ENCODE peak calls at places on chromosomes 3 and 15, in nine cellular contexts. K, M, E, T, H, U, D, X and I are unnamed samples.

GRCh38 chr15:43423793-43424192 is 52.9 kb downstream of the TUBGCP4 start:
- DNase-seq in K (no peak), M (no peak), E (no peak), T (no peak), H (no peak), U (no peak), D (no peak), X (no peak), I (no peak)

GRCh38 chr3:32951410-32951811 is at the start of gene CCR4:
- DNase-seq in K (peak), M (no peak), E (no peak), T (peak), H (no peak), U (peak), D (no peak), X (no peak), I (no peak)

GRCh38 chr3:133980550-133980949 is 49.2 kb downstream of the SLCO2A1 start:
- DNase-seq in K (no peak), M (no peak), E (no peak), T (no peak), H (no peak), U (no peak), D (no peak), X (no peak), I (no peak)

GRCh38 chr15:86373147-86373546 is 293.5 kb downstream of the AGBL1 start:
- DNase-seq in K (no peak), M (no peak), E (no peak), T (no peak), H (no peak), U (no peak), D (peak), X (no peak), I (no peak)

GRCh38 chr15:66784174-66784573 is 82.1 kb downstream of the SMAD6 start:
- DNase-seq in K (no peak), M (no peak), E (no peak), T (no peak), H (no peak), U (no peak), D (no peak), X (no peak), I (no peak)

GRCh38 chr15:98787190-98787589 is 138.9 kb downstream of the IGF1R start:
- DNase-seq in K (no peak), M (no peak), E (no peak), T (no peak), H (no peak), U (no peak), D (no peak), X (no peak), I (no peak)

GRCh38 chr3:146050700-146051099 is 110.3 kb downstream of the PLOD2 start:
- DNase-seq in K (no peak), M (no peak), E (no peak), T (no peak), H (no peak), U (no peak), D (no peak), X (no peak), I (no peak)

GRCh38 chr3:141108002-141108401 is 56.9 kb downstream of the SPSB4 start:
- DNase-seq in K (no peak), M (no peak), E (no peak), T (no peak), H (no peak), U (no peak), D (no peak), X (no peak), I (no peak)

GRCh38 chr3:23836536-23837230 is 30.9 kb downstream of the UBE2E1 start:
- DNase-seq in K (no peak), M (no peak), E (no peak), T (no peak), H (no peak), U (no peak), D (no peak), X (peak), I (no peak)

GRCh38 chr3:131217296-131217741 is 164.3 kb upstream of the NUDT16 start:
- DNase-seq in K (peak), M (no peak), E (no peak), T (no peak), H (no peak), U (no peak), D (no peak), X (no peak), I (peak)

GRCh38 chr3:73018298-73018697 is 21.7 kb downstream of the PPP4R2 start:
- DNase-seq in K (no peak), M (no peak), E (no peak), T (no peak), H (no peak), U (no peak), D (no peak), X (no peak), I (no peak)

GRCh38 chr3:79203144-79203519 is 564.7 kb downstream of the ROBO1 start:
- DNase-seq in K (no peak), M (no peak), E (no peak), T (no peak), H (no peak), U (no peak), D (no peak), X (no peak), I (no peak)

GRCh38 chr3:70726966-70727365 is 414.5 kb upstream of the MDFIC2 start:
- DNase-seq in K (no peak), M (no peak), E (no peak), T (no peak), H (no peak), U (no peak), D (no peak), X (no peak), I (no peak)

GRCh38 chr15:42084465-42085235 is 9.7 kb downstream of the PLA2G4D start:
- DNase-seq in K (peak), M (peak), E (peak), T (no peak), H (no peak), U (peak), D (no peak), X (peak), I (peak)

GRCh38 chr3:112013058-112013783 is 14.5 kb downstream of the TAGLN3 start:
- DNase-seq in K (peak), M (peak), E (peak), T (no peak), H (no peak), U (peak), D (no peak), X (peak), I (no peak)

GRCh38 chr15:100307241-100307855 is 34.4 kb downstream of the ADAMTS17 start:
- DNase-seq in K (no peak), M (no peak), E (no peak), T (no peak), H (no peak), U (no peak), D (no peak), X (no peak), I (no peak)

GRCh38 chr3:139104062-139104461 is 59.4 kb upstream of the PRR23C start:
- DNase-seq in K (no peak), M (no peak), E (no peak), T (no peak), H (no peak), U (no peak), D (no peak), X (no peak), I (no peak)

GRCh38 chr15:37773111-37773860 is 161.2 kb upstream of the TMCO5A start:
- DNase-seq in K (peak), M (no peak), E (no peak), T (no peak), H (no peak), U (no peak), D (no peak), X (no peak), I (no peak)

GRCh38 chr3:121962443-121962842 is 59.6 kb downstream of the ILDR1 start:
- DNase-seq in K (no peak), M (no peak), E (no peak), T (no peak), H (no peak), U (no peak), D (no peak), X (no peak), I (no peak)

GRCh38 chr3:13575459-13576061 is 26.6 kb downstream of the FBLN2 start:
- DNase-seq in K (no peak), M (no peak), E (peak), T (peak), H (no peak), U (no peak), D (no peak), X (no peak), I (no peak)

GRCh38 chr3:194262345-194263305 is 88.5 kb downstream of the CPN2 start:
- DNase-seq in K (no peak), M (no peak), E (no peak), T (no peak), H (no peak), U (no peak), D (no peak), X (no peak), I (no peak)

GRCh38 chr15:60994842-60995495 is 234.1 kb downstream of the RORA start:
- DNase-seq in K (no peak), M (no peak), E (no peak), T (no peak), H (no peak), U (no peak), D (peak), X (peak), I (no peak)

GRCh38 chr3:43317461-43318316 is 31.3 kb downstream of the SNRK start:
- DNase-seq in K (peak), M (no peak), E (no peak), T (no peak), H (no peak), U (no peak), D (no peak), X (no peak), I (no peak)

GRCh38 chr3:70078778-70079177 is 79.2 kb downstream of the SAMMSON start:
- DNase-seq in K (no peak), M (no peak), E (no peak), T (no peak), H (no peak), U (no peak), D (no peak), X (no peak), I (no peak)

GRCh38 chr3:171221104-171221503 is 194.6 kb upstream of the SLC2A2 start:
- DNase-seq in K (no peak), M (no peak), E (no peak), T (no peak), H (no peak), U (no peak), D (no peak), X (no peak), I (no peak)

GRCh38 chr3:160564205-160564922 is 1.0 kb downstream of the KPNA4 start:
- DNase-seq in K (no peak), M (no peak), E (peak), T (no peak), H (no peak), U (peak), D (peak), X (peak), I (no peak)

GRCh38 chr15:83404143-83404542 is 43.0 kb upstream of the SH3GL3 start:
- DNase-seq in K (no peak), M (no peak), E (no peak), T (no peak), H (no peak), U (no peak), D (no peak), X (no peak), I (no peak)

GRCh38 chr3:81186412-81186811 is 575.0 kb downstream of the GBE1 start:
- DNase-seq in K (no peak), M (no peak), E (no peak), T (no peak), H (no peak), U (no peak), D (no peak), X (no peak), I (no peak)

GRCh38 chr3:50146316-50146901 is 8.7 kb upstream of the SEMA3F start:
- DNase-seq in K (no peak), M (no peak), E (peak), T (no peak), H (no peak), U (no peak), D (no peak), X (no peak), I (no peak)

GRCh38 chr3:61796088-61796680 is 234.8 kb downstream of the PTPRG start:
- DNase-seq in K (no peak), M (no peak), E (no peak), T (no peak), H (no peak), U (no peak), D (no peak), X (no peak), I (no peak)

GRCh38 chr3:195253981-195254432 is 17.0 kb downstream of the XXYLT1 start:
- DNase-seq in K (no peak), M (no peak), E (peak), T (no peak), H (no peak), U (no peak), D (no peak), X (no peak), I (no peak)

GRCh38 chr15:57502116-57502515 is 89.6 kb upstream of the MYZAP start:
- DNase-seq in K (peak), M (no peak), E (no peak), T (no peak), H (no peak), U (no peak), D (no peak), X (no peak), I (no peak)

GRCh38 chr3:39208463-39209055 is 16.2 kb upstream of the XIRP1 start:
- DNase-seq in K (peak), M (no peak), E (peak), T (peak), H (peak), U (peak), D (no peak), X (peak), I (no peak)

GRCh38 chr3:12998648-12999047 is 74.6 kb downstream of the IQSEC1 start:
- DNase-seq in K (no peak), M (no peak), E (no peak), T (no peak), H (no peak), U (no peak), D (no peak), X (no peak), I (no peak)

GRCh38 chr15:63234479-63234878 is 42.9 kb upstream of the APH1B start:
- DNase-seq in K (peak), M (no peak), E (no peak), T (no peak), H (peak), U (no peak), D (no peak), X (peak), I (no peak)

GRCh38 chr15:76875911-76876310 is 29.2 kb downstream of the SCAPER start:
- DNase-seq in K (no peak), M (no peak), E (no peak), T (no peak), H (peak), U (no peak), D (no peak), X (no peak), I (no peak)

GRCh38 chr15:82647835-82648256 is 683 bp upstream of the CPEB1 start:
- DNase-seq in K (no peak), M (peak), E (peak), T (no peak), H (no peak), U (peak), D (no peak), X (no peak), I (no peak)

GRCh38 chr15:91348812-91349500 is 248.9 kb downstream of the SV2B start:
- DNase-seq in K (no peak), M (no peak), E (no peak), T (peak), H (no peak), U (no peak), D (no peak), X (no peak), I (no peak)

GRCh38 chr3:73868688-73869315 is 244.1 kb upstream of the PDZRN3 start:
- DNase-seq in K (peak), M (no peak), E (peak), T (no peak), H (no peak), U (no peak), D (no peak), X (peak), I (peak)

GRCh38 chr3:2523251-2523836 is 424.7 kb downstream of the CNTN4 start:
- DNase-seq in K (no peak), M (no peak), E (no peak), T (no peak), H (no peak), U (no peak), D (no peak), X (no peak), I (no peak)